ENCODE peak calls at places on chromosome 6, in ten cellular contexts. L is SK-N-SH treated with all-trans-retinoic acid at 6 μM for 48 hours; Z is activated naive CD8-positive, alpha-beta T cell treated with anti-CD3 and anti-CD28 coated beads, Interleukin-2, amount 50 U/mL, for 24 hours; Q is naive thymus-derived CD4-positive, alpha-beta T cell; S is aorta; M is central memory CD8-positive, alpha-beta T cell; U is activated CD8-positive, alpha-beta memory T cell treated with anti-CD3 and anti-CD28 coated beads, Interleukin-2, amount 10 ng/mL, durations not matched to agents 7 days and 5 days; G is natural killer cell; K is HepG2; R is PC-3. J is an unnamed sample.

GRCh38 chr6:63492476-63492875 is 79.8 kb upstream of the LOC128125822 start:
- ATAC-seq in L (no peak), M (no peak), U (no peak), K (no peak), R (no peak), Q (no peak), S (no peak), Z (peak), G (no peak), J (no peak)

GRCh38 chr6:135323202-135323668 is 142.1 kb downstream of the MYB start:
- ATAC-seq in S (no peak), G (peak), M (peak), U (peak), R (no peak), K (no peak), Q (peak), L (no peak), Z (peak), J (no peak)

GRCh38 chr6:22717906-22718305 is 148.5 kb downstream of the HDGFL1 start:
- ATAC-seq in L (no peak), K (no peak), Q (no peak), G (no peak), R (no peak), S (no peak), U (no peak), M (no peak), Z (no peak), J (no peak)

GRCh38 chr6:159002432-159003160 is 2.6 kb upstream of the RSPH3 start:
- ATAC-seq in K (no peak), U (no peak), S (no peak), M (no peak), R (peak), L (no peak), Z (no peak), Q (no peak), G (no peak), J (no peak)

GRCh38 chr6:39188101-39188455 is 41.2 kb downstream of the KCNK5 start:
- ATAC-seq in Z (no peak), U (no peak), G (no peak), Q (no peak), L (no peak), R (no peak), M (no peak), K (no peak), S (no peak), J (no peak)

GRCh38 chr6:42251911-42252637 is 34.4 kb upstream of the MRPS10 start:
- ATAC-seq in L (peak), K (peak), M (no peak), Q (no peak), R (no peak), Z (no peak), G (no peak), S (peak), U (no peak), J (no peak)

GRCh38 chr6:152771061-152771687 is 20.6 kb downstream of the VIP start:
- ATAC-seq in L (no peak), S (no peak), M (no peak), R (no peak), Z (no peak), U (no peak), Q (peak), K (no peak), G (no peak), J (no peak)

GRCh38 chr6:504446-504980 is 113.0 kb downstream of the IRF4 start:
- ATAC-seq in R (no peak), G (no peak), L (no peak), K (no peak), Q (no peak), S (no peak), Z (no peak), M (no peak), U (no peak), J (no peak)

GRCh38 chr6:114055758-114056157 is 84.8 kb upstream of the HDAC2 start:
- ATAC-seq in S (no peak), K (no peak), R (no peak), M (no peak), U (no peak), Q (no peak), L (no peak), Z (no peak), G (no peak), J (no peak)

GRCh38 chr6:158086054-158086705 is 81.9 kb downstream of the SERAC1 start:
- ATAC-seq in Z (peak), R (no peak), S (no peak), Q (peak), G (no peak), M (no peak), L (peak), K (peak), U (peak), J (peak)

GRCh38 chr6:42281570-42281969 is 63.9 kb upstream of the MRPS10 start:
- ATAC-seq in M (peak), K (no peak), U (peak), R (no peak), Z (no peak), Q (peak), S (no peak), L (no peak), G (peak), J (peak)

GRCh38 chr6:41664271-41664670 is 26.0 kb downstream of the MDFI start:
- ATAC-seq in L (no peak), U (no peak), G (no peak), R (no peak), K (no peak), Q (no peak), M (no peak), S (no peak), Z (no peak), J (no peak)

GRCh38 chr6:142887534-142887933 is 57.4 kb downstream of the HIVEP2 start:
- ATAC-seq in M (no peak), Q (no peak), Z (no peak), L (no peak), G (no peak), K (no peak), S (no peak), U (no peak), R (no peak), J (peak)

GRCh38 chr6:118394106-118394505 is 154.0 kb upstream of the PLN start:
- ATAC-seq in L (no peak), K (no peak), S (no peak), Z (no peak), R (no peak), M (no peak), G (no peak), U (no peak), Q (no peak), J (no peak)

GRCh38 chr6:168088161-168089106 is 9.4 kb upstream of the FRMD1 start:
- ATAC-seq in U (no peak), G (no peak), Z (no peak), R (no peak), L (no peak), Q (no peak), M (no peak), K (peak), S (no peak), J (no peak)

GRCh38 chr6:15493437-15494168 is 169.2 kb downstream of the DTNBP1 start:
- ATAC-seq in L (peak), S (no peak), G (no peak), Z (no peak), K (no peak), Q (no peak), R (no peak), M (no peak), U (no peak), J (no peak)

GRCh38 chr6:357261-357790 is 34.2 kb upstream of the IRF4 start:
- ATAC-seq in M (no peak), S (no peak), G (no peak), R (no peak), Z (peak), Q (no peak), U (no peak), L (no peak), K (no peak), J (no peak)

GRCh38 chr6:158122048-158122447 is 46.0 kb downstream of the SERAC1 start:
- ATAC-seq in L (no peak), U (no peak), Q (no peak), G (no peak), M (no peak), R (peak), K (peak), S (no peak), Z (no peak), J (no peak)

GRCh38 chr6:155224618-155225017 is 39.2 kb upstream of the CLDN20 start:
- ATAC-seq in U (peak), Q (no peak), M (no peak), G (no peak), R (no peak), Z (no peak), L (no peak), S (no peak), K (no peak), J (no peak)

GRCh38 chr6:141164042-141164748 is 968.5 kb upstream of the GJE1 start:
- ATAC-seq in U (no peak), M (no peak), Q (no peak), Z (no peak), L (no peak), R (no peak), S (peak), K (no peak), G (no peak), J (no peak)

J was measured in activated T-helper 17 cell treated with anti-CD3 and anti-CD28 coated beads, Interleukin-2, amount 50 U/mL, for 72 hours.